ENCODE peak calls at places on chromosomes 7 and 10, in five cellular contexts. One of them, this sample, is unnamed.

GRCh38 chr10:124225468-124226270 is 132.3 kb upstream of the CHST15 start:
- DNase-seq in pulmonary artery endothelial cell: no peak
- DNase-seq in activated T-helper 1 cell treated with anti-CD3 and anti-CD28 coated beads, Interleukin-12 subunit alpha, Interleukin-12 subunit beta, Interleukin-2, Interleukin-4 antibody, amounts not matched to agents 30 ng/mL and 10 ng/mL and 1 ng/mL, durations not matched to agents 14 hours and 24 hours and 36 hours: peak; percentile 21
- DNase-seq in GOT3: no peak
- DNase-seq in left ventricle myocardium inferior: no peak
- DNase-seq in this sample: peak; percentile 43

GRCh38 chr7:25952277-25953057 is 199.5 kb upstream of the NFE2L3 start:
- DNase-seq in pulmonary artery endothelial cell: no peak
- DNase-seq in activated T-helper 1 cell treated with anti-CD3 and anti-CD28 coated beads, Interleukin-12 subunit alpha, Interleukin-12 subunit beta, Interleukin-2, Interleukin-4 antibody, amounts not matched to agents 30 ng/mL and 10 ng/mL and 1 ng/mL, durations not matched to agents 14 hours and 24 hours and 36 hours: no peak
- DNase-seq in GOT3: no peak
- DNase-seq in left ventricle myocardium inferior: no peak
- DNase-seq in this sample: no peak

GRCh38 chr10:110681023-110681681 is 37.0 kb downstream of the RBM20 start:
- DNase-seq in left ventricle myocardium inferior: peak; percentile 31
- DNase-seq in pulmonary artery endothelial cell: no peak
- DNase-seq in activated T-helper 1 cell treated with anti-CD3 and anti-CD28 coated beads, Interleukin-12 subunit alpha, Interleukin-12 subunit beta, Interleukin-2, Interleukin-4 antibody, amounts not matched to agents 30 ng/mL and 10 ng/mL and 1 ng/mL, durations not matched to agents 14 hours and 24 hours and 36 hours: no peak
- DNase-seq in GOT3: no peak
- DNase-seq in this sample: no peak

GRCh38 chr10:125155101-125155500 is 5.3 kb downstream of the CTBP2 start:
- DNase-seq in activated T-helper 1 cell treated with anti-CD3 and anti-CD28 coated beads, Interleukin-12 subunit alpha, Interleukin-12 subunit beta, Interleukin-2, Interleukin-4 antibody, amounts not matched to agents 30 ng/mL and 10 ng/mL and 1 ng/mL, durations not matched to agents 14 hours and 24 hours and 36 hours: no peak
- DNase-seq in left ventricle myocardium inferior: no peak
- DNase-seq in pulmonary artery endothelial cell: no peak
- DNase-seq in GOT3: no peak
- DNase-seq in this sample: no peak

GRCh38 chr7:7792089-7792488 is 73.7 kb upstream of the RPA3 start:
- DNase-seq in left ventricle myocardium inferior: no peak
- DNase-seq in pulmonary artery endothelial cell: no peak
- DNase-seq in GOT3: no peak
- DNase-seq in activated T-helper 1 cell treated with anti-CD3 and anti-CD28 coated beads, Interleukin-12 subunit alpha, Interleukin-12 subunit beta, Interleukin-2, Interleukin-4 antibody, amounts not matched to agents 30 ng/mL and 10 ng/mL and 1 ng/mL, durations not matched to agents 14 hours and 24 hours and 36 hours: no peak
- DNase-seq in this sample: no peak

GRCh38 chr7:79176859-79177477 is 276.5 kb downstream of the MAGI2 start:
- DNase-seq in GOT3: no peak
- DNase-seq in activated T-helper 1 cell treated with anti-CD3 and anti-CD28 coated beads, Interleukin-12 subunit alpha, Interleukin-12 subunit beta, Interleukin-2, Interleukin-4 antibody, amounts not matched to agents 30 ng/mL and 10 ng/mL and 1 ng/mL, durations not matched to agents 14 hours and 24 hours and 36 hours: no peak
- DNase-seq in left ventricle myocardium inferior: no peak
- DNase-seq in pulmonary artery endothelial cell: no peak
- DNase-seq in this sample: no peak

GRCh38 chr7:12643001-12643400 is 44.4 kb upstream of the ARL4A start:
- DNase-seq in GOT3: no peak
- DNase-seq in left ventricle myocardium inferior: no peak
- DNase-seq in pulmonary artery endothelial cell: no peak
- DNase-seq in activated T-helper 1 cell treated with anti-CD3 and anti-CD28 coated beads, Interleukin-12 subunit alpha, Interleukin-12 subunit beta, Interleukin-2, Interleukin-4 antibody, amounts not matched to agents 30 ng/mL and 10 ng/mL and 1 ng/mL, durations not matched to agents 14 hours and 24 hours and 36 hours: no peak
- DNase-seq in this sample: no peak

GRCh38 chr10:818526-819220 is 112.8 kb downstream of the LARP4B start:
- DNase-seq in left ventricle myocardium inferior: no peak
- DNase-seq in GOT3: no peak
- DNase-seq in activated T-helper 1 cell treated with anti-CD3 and anti-CD28 coated beads, Interleukin-12 subunit alpha, Interleukin-12 subunit beta, Interleukin-2, Interleukin-4 antibody, amounts not matched to agents 30 ng/mL and 10 ng/mL and 1 ng/mL, durations not matched to agents 14 hours and 24 hours and 36 hours: no peak
- DNase-seq in pulmonary artery endothelial cell: no peak
- DNase-seq in this sample: no peak

GRCh38 chr7:137633133-137633532 is 213.6 kb downstream of the DGKI start:
- DNase-seq in activated T-helper 1 cell treated with anti-CD3 and anti-CD28 coated beads, Interleukin-12 subunit alpha, Interleukin-12 subunit beta, Interleukin-2, Interleukin-4 antibody, amounts not matched to agents 30 ng/mL and 10 ng/mL and 1 ng/mL, durations not matched to agents 14 hours and 24 hours and 36 hours: no peak
- DNase-seq in pulmonary artery endothelial cell: no peak
- DNase-seq in left ventricle myocardium inferior: no peak
- DNase-seq in GOT3: no peak
- DNase-seq in this sample: no peak

GRCh38 chr7:27157717-27158431 is 1.4 kb upstream of the HOXA7 start:
- DNase-seq in activated T-helper 1 cell treated with anti-CD3 and anti-CD28 coated beads, Interleukin-12 subunit alpha, Interleukin-12 subunit beta, Interleukin-2, Interleukin-4 antibody, amounts not matched to agents 30 ng/mL and 10 ng/mL and 1 ng/mL, durations not matched to agents 14 hours and 24 hours and 36 hours: no peak
- DNase-seq in left ventricle myocardium inferior: no peak
- DNase-seq in GOT3: no peak
- DNase-seq in pulmonary artery endothelial cell: no peak
- DNase-seq in this sample: no peak

GRCh38 chr7:45890902-45891461 is 2.7 kb downstream of the IGFBP1 start:
- DNase-seq in pulmonary artery endothelial cell: no peak
- DNase-seq in left ventricle myocardium inferior: no peak
- DNase-seq in GOT3: no peak
- DNase-seq in activated T-helper 1 cell treated with anti-CD3 and anti-CD28 coated beads, Interleukin-12 subunit alpha, Interleukin-12 subunit beta, Interleukin-2, Interleukin-4 antibody, amounts not matched to agents 30 ng/mL and 10 ng/mL and 1 ng/mL, durations not matched to agents 14 hours and 24 hours and 36 hours: no peak
- DNase-seq in this sample: no peak

GRCh38 chr7:118183254-118183585 is 744 bp upstream of the LSM8 start:
- DNase-seq in GOT3: no peak
- DNase-seq in left ventricle myocardium inferior: no peak
- DNase-seq in pulmonary artery endothelial cell: no peak
- DNase-seq in activated T-helper 1 cell treated with anti-CD3 and anti-CD28 coated beads, Interleukin-12 subunit alpha, Interleukin-12 subunit beta, Interleukin-2, Interleukin-4 antibody, amounts not matched to agents 30 ng/mL and 10 ng/mL and 1 ng/mL, durations not matched to agents 14 hours and 24 hours and 36 hours: no peak
- DNase-seq in this sample: no peak

GRCh38 chr7:95376632-95377380 is 19.4 kb downstream of the PON3 start:
- DNase-seq in GOT3: no peak
- DNase-seq in left ventricle myocardium inferior: no peak
- DNase-seq in pulmonary artery endothelial cell: no peak
- DNase-seq in activated T-helper 1 cell treated with anti-CD3 and anti-CD28 coated beads, Interleukin-12 subunit alpha, Interleukin-12 subunit beta, Interleukin-2, Interleukin-4 antibody, amounts not matched to agents 30 ng/mL and 10 ng/mL and 1 ng/mL, durations not matched to agents 14 hours and 24 hours and 36 hours: no peak
- DNase-seq in this sample: no peak

GRCh38 chr10:61554925-61555324 is 101.7 kb upstream of the TMEM26 start:
- DNase-seq in GOT3: no peak
- DNase-seq in activated T-helper 1 cell treated with anti-CD3 and anti-CD28 coated beads, Interleukin-12 subunit alpha, Interleukin-12 subunit beta, Interleukin-2, Interleukin-4 antibody, amounts not matched to agents 30 ng/mL and 10 ng/mL and 1 ng/mL, durations not matched to agents 14 hours and 24 hours and 36 hours: no peak
- DNase-seq in left ventricle myocardium inferior: no peak
- DNase-seq in pulmonary artery endothelial cell: no peak
- DNase-seq in this sample: no peak

GRCh38 chr10:6738464-6738824 is 158.4 kb upstream of the PRKCQ start:
- DNase-seq in GOT3: no peak
- DNase-seq in left ventricle myocardium inferior: no peak
- DNase-seq in activated T-helper 1 cell treated with anti-CD3 and anti-CD28 coated beads, Interleukin-12 subunit alpha, Interleukin-12 subunit beta, Interleukin-2, Interleukin-4 antibody, amounts not matched to agents 30 ng/mL and 10 ng/mL and 1 ng/mL, durations not matched to agents 14 hours and 24 hours and 36 hours: no peak
- DNase-seq in pulmonary artery endothelial cell: no peak
- DNase-seq in this sample: no peak

GRCh38 chr10:3666525-3667302 is 118.3 kb downstream of the KLF6 start:
- DNase-seq in pulmonary artery endothelial cell: no peak
- DNase-seq in activated T-helper 1 cell treated with anti-CD3 and anti-CD28 coated beads, Interleukin-12 subunit alpha, Interleukin-12 subunit beta, Interleukin-2, Interleukin-4 antibody, amounts not matched to agents 30 ng/mL and 10 ng/mL and 1 ng/mL, durations not matched to agents 14 hours and 24 hours and 36 hours: no peak
- DNase-seq in left ventricle myocardium inferior: peak; percentile 39
- DNase-seq in GOT3: no peak
- DNase-seq in this sample: no peak

GRCh38 chr10:88676283-88677060 is 12.2 kb downstream of the LIPF start:
- DNase-seq in activated T-helper 1 cell treated with anti-CD3 and anti-CD28 coated beads, Interleukin-12 subunit alpha, Interleukin-12 subunit beta, Interleukin-2, Interleukin-4 antibody, amounts not matched to agents 30 ng/mL and 10 ng/mL and 1 ng/mL, durations not matched to agents 14 hours and 24 hours and 36 hours: no peak
- DNase-seq in pulmonary artery endothelial cell: no peak
- DNase-seq in left ventricle myocardium inferior: no peak
- DNase-seq in GOT3: no peak
- DNase-seq in this sample: no peak

GRCh38 chr7:63925262-63925625 is 73.4 kb upstream of the ZNF722 start:
- DNase-seq in GOT3: no peak
- DNase-seq in pulmonary artery endothelial cell: no peak
- DNase-seq in activated T-helper 1 cell treated with anti-CD3 and anti-CD28 coated beads, Interleukin-12 subunit alpha, Interleukin-12 subunit beta, Interleukin-2, Interleukin-4 antibody, amounts not matched to agents 30 ng/mL and 10 ng/mL and 1 ng/mL, durations not matched to agents 14 hours and 24 hours and 36 hours: no peak
- DNase-seq in left ventricle myocardium inferior: no peak
- DNase-seq in this sample: no peak

GRCh38 chr7:122553761-122554160 is 145.2 kb downstream of the RNF133 start:
- DNase-seq in left ventricle myocardium inferior: no peak
- DNase-seq in pulmonary artery endothelial cell: no peak
- DNase-seq in activated T-helper 1 cell treated with anti-CD3 and anti-CD28 coated beads, Interleukin-12 subunit alpha, Interleukin-12 subunit beta, Interleukin-2, Interleukin-4 antibody, amounts not matched to agents 30 ng/mL and 10 ng/mL and 1 ng/mL, durations not matched to agents 14 hours and 24 hours and 36 hours: no peak
- DNase-seq in GOT3: no peak
- DNase-seq in this sample: no peak

GRCh38 chr10:82768040-82768439 is 893.0 kb downstream of the NRG3 start:
- DNase-seq in pulmonary artery endothelial cell: no peak
- DNase-seq in activated T-helper 1 cell treated with anti-CD3 and anti-CD28 coated beads, Interleukin-12 subunit alpha, Interleukin-12 subunit beta, Interleukin-2, Interleukin-4 antibody, amounts not matched to agents 30 ng/mL and 10 ng/mL and 1 ng/mL, durations not matched to agents 14 hours and 24 hours and 36 hours: no peak
- DNase-seq in GOT3: no peak
- DNase-seq in left ventricle myocardium inferior: no peak
- DNase-seq in this sample: no peak

GRCh38 chr7:100400656-100401055 is 27.4 kb downstream of the PILRA start:
- DNase-seq in pulmonary artery endothelial cell: no peak
- DNase-seq in activated T-helper 1 cell treated with anti-CD3 and anti-CD28 coated beads, Interleukin-12 subunit alpha, Interleukin-12 subunit beta, Interleukin-2, Interleukin-4 antibody, amounts not matched to agents 30 ng/mL and 10 ng/mL and 1 ng/mL, durations not matched to agents 14 hours and 24 hours and 36 hours: no peak
- DNase-seq in left ventricle myocardium inferior: no peak
- DNase-seq in GOT3: no peak
- DNase-seq in this sample: no peak

GRCh38 chr7:139086454-139086853 is 23.1 kb downstream of the ZC3HAV1 start:
- DNase-seq in GOT3: no peak
- DNase-seq in activated T-helper 1 cell treated with anti-CD3 and anti-CD28 coated beads, Interleukin-12 subunit alpha, Interleukin-12 subunit beta, Interleukin-2, Interleukin-4 antibody, amounts not matched to agents 30 ng/mL and 10 ng/mL and 1 ng/mL, durations not matched to agents 14 hours and 24 hours and 36 hours: no peak
- DNase-seq in pulmonary artery endothelial cell: no peak
- DNase-seq in left ventricle myocardium inferior: no peak
- DNase-seq in this sample: no peak